ENCODE peak calls at places on chromosomes 12 and 14, in eight cellular contexts. One of them, this sample, is unnamed. For H3K36me3, the result is how much of the 10 kb centered on the place peaks cover.

GRCh38 chr12:117417004-117417403 is 55.6 kb upstream of the NOS1 start:
- DNase-seq in spleen: no peak
- DNase-seq in suprapubic skin: no peak
- DNase-seq in gastrocnemius medialis: no peak
- DNase-seq in Peyer's patch: no peak
- DNase-seq in heart left ventricle: no peak
- DNase-seq in uterus: no peak
- DNase-seq in ovary: no peak
- DNase-seq in this sample: no peak

GRCh38 chr14:24084439-24084838 is 9.7 kb upstream of the PCK2 start:
- DNase-seq in spleen: peak
- DNase-seq in suprapubic skin: no peak
- DNase-seq in gastrocnemius medialis: no peak
- DNase-seq in Peyer's patch: no peak
- DNase-seq in heart left ventricle: no peak
- DNase-seq in uterus: no peak
- DNase-seq in ovary: no peak
- DNase-seq in this sample: no peak

GRCh38 chr14:27485193-27485592 is 887.4 kb upstream of the NOVA1 start:
- DNase-seq in spleen: no peak
- DNase-seq in suprapubic skin: no peak
- DNase-seq in gastrocnemius medialis: no peak
- DNase-seq in Peyer's patch: no peak
- DNase-seq in heart left ventricle: no peak
- DNase-seq in uterus: no peak
- DNase-seq in ovary: no peak
- DNase-seq in this sample: no peak

GRCh38 chr12:80531646-80532045 is 87.6 kb downstream of the PTPRQ start:
- DNase-seq in spleen: no peak
- DNase-seq in suprapubic skin: no peak
- DNase-seq in gastrocnemius medialis: no peak
- DNase-seq in Peyer's patch: no peak
- DNase-seq in heart left ventricle: no peak
- DNase-seq in uterus: no peak
- DNase-seq in ovary: no peak
- DNase-seq in this sample: no peak

GRCh38 chr14:56482306-56482705 is 97.3 kb upstream of the TMEM260 start:
- DNase-seq in spleen: no peak
- DNase-seq in suprapubic skin: no peak
- DNase-seq in gastrocnemius medialis: no peak
- DNase-seq in Peyer's patch: no peak
- DNase-seq in heart left ventricle: no peak
- DNase-seq in uterus: no peak
- DNase-seq in ovary: no peak
- DNase-seq in this sample: peak

GRCh38 chr12:131869871-131870418 is 24.5 kb upstream of the ULK1 start:
- DNase-seq in spleen: no peak
- DNase-seq in suprapubic skin: no peak
- DNase-seq in gastrocnemius medialis: no peak
- DNase-seq in Peyer's patch: no peak
- DNase-seq in heart left ventricle: no peak
- DNase-seq in uterus: no peak
- DNase-seq in ovary: no peak
- DNase-seq in this sample: no peak

GRCh38 chr12:97277030-97277429 is 185.6 kb upstream of the RMST start:
- DNase-seq in spleen: no peak
- DNase-seq in suprapubic skin: no peak
- DNase-seq in gastrocnemius medialis: no peak
- DNase-seq in Peyer's patch: no peak
- DNase-seq in heart left ventricle: no peak
- DNase-seq in uterus: no peak
- DNase-seq in ovary: no peak
- DNase-seq in this sample: no peak

GRCh38 chr14:56351861-56352260 is 227.7 kb upstream of the TMEM260 start:
- DNase-seq in spleen: no peak
- DNase-seq in suprapubic skin: no peak
- DNase-seq in gastrocnemius medialis: no peak
- DNase-seq in Peyer's patch: no peak
- DNase-seq in heart left ventricle: no peak
- DNase-seq in uterus: no peak
- DNase-seq in ovary: no peak
- DNase-seq in this sample: no peak

GRCh38 chr14:93759781-93760307 is 28.4 kb downstream of the PRIMA1 start:
- DNase-seq in spleen: no peak
- DNase-seq in suprapubic skin: no peak
- DNase-seq in gastrocnemius medialis: peak
- DNase-seq in Peyer's patch: no peak
- DNase-seq in heart left ventricle: peak
- DNase-seq in uterus: peak
- DNase-seq in ovary: peak
- DNase-seq in this sample: no peak

GRCh38 chr12:53194973-53195372 is 12.1 kb downstream of the ITGB7 start:
- DNase-seq in spleen: no peak
- DNase-seq in suprapubic skin: no peak
- DNase-seq in gastrocnemius medialis: no peak
- DNase-seq in Peyer's patch: no peak
- DNase-seq in heart left ventricle: no peak
- DNase-seq in uterus: no peak
- DNase-seq in ovary: no peak
- DNase-seq in this sample: no peak

GRCh38 chr12:18261273-18261672 is at the start of gene PIK3C2G:
- DNase-seq in spleen: no peak
- DNase-seq in suprapubic skin: no peak
- DNase-seq in gastrocnemius medialis: no peak
- DNase-seq in Peyer's patch: no peak
- DNase-seq in heart left ventricle: no peak
- DNase-seq in uterus: no peak
- DNase-seq in ovary: no peak
- DNase-seq in this sample: no peak

GRCh38 chr14:104404922-104405321 is 174.6 kb upstream of the C14orf180 start:
- DNase-seq in spleen: no peak
- DNase-seq in suprapubic skin: peak
- DNase-seq in gastrocnemius medialis: no peak
- DNase-seq in Peyer's patch: no peak
- DNase-seq in heart left ventricle: no peak
- DNase-seq in uterus: no peak
- DNase-seq in ovary: no peak
- DNase-seq in this sample: no peak

GRCh38 chr12:8065991-8066594 is at the start of gene C3AR1:
- DNase-seq in spleen: no peak
- DNase-seq in suprapubic skin: no peak
- DNase-seq in gastrocnemius medialis: no peak
- DNase-seq in Peyer's patch: no peak
- DNase-seq in heart left ventricle: no peak
- DNase-seq in uterus: no peak
- DNase-seq in ovary: no peak
- DNase-seq in this sample: no peak

GRCh38 chr14:75881986-75882385 is 99.8 kb downstream of the TGFB3 start:
- DNase-seq in spleen: no peak
- DNase-seq in suprapubic skin: no peak
- DNase-seq in gastrocnemius medialis: no peak
- DNase-seq in Peyer's patch: no peak
- DNase-seq in heart left ventricle: no peak
- DNase-seq in uterus: no peak
- DNase-seq in ovary: no peak
- DNase-seq in this sample: no peak

GRCh38 chr12:119008691-119009221 is 27.4 kb downstream of the SRRM4 start:
- DNase-seq in spleen: no peak
- DNase-seq in suprapubic skin: no peak
- DNase-seq in gastrocnemius medialis: no peak
- DNase-seq in Peyer's patch: no peak
- DNase-seq in heart left ventricle: no peak
- DNase-seq in uterus: no peak
- DNase-seq in ovary: no peak
- DNase-seq in this sample: no peak

GRCh38 chr12:116818341-116818856 is 62.8 kb downstream of the HRK start:
- DNase-seq in spleen: peak
- DNase-seq in suprapubic skin: no peak
- DNase-seq in gastrocnemius medialis: no peak
- DNase-seq in Peyer's patch: no peak
- DNase-seq in heart left ventricle: peak
- DNase-seq in uterus: peak
- DNase-seq in ovary: peak
- DNase-seq in this sample: peak

GRCh38 chr12:50933459-50934124 is 18.8 kb upstream of the HIGD1C start:
- DNase-seq in spleen: no peak
- DNase-seq in suprapubic skin: no peak
- DNase-seq in gastrocnemius medialis: no peak
- DNase-seq in Peyer's patch: no peak
- DNase-seq in heart left ventricle: no peak
- DNase-seq in uterus: no peak
- DNase-seq in ovary: no peak
- DNase-seq in this sample: no peak

GRCh38 chr12:67484788-67485480 is 163.6 kb upstream of the DYRK2 start:
- DNase-seq in spleen: no peak
- DNase-seq in suprapubic skin: no peak
- DNase-seq in gastrocnemius medialis: no peak
- DNase-seq in Peyer's patch: no peak
- DNase-seq in heart left ventricle: no peak
- DNase-seq in uterus: no peak
- DNase-seq in ovary: no peak
- DNase-seq in this sample: no peak

DNA sequence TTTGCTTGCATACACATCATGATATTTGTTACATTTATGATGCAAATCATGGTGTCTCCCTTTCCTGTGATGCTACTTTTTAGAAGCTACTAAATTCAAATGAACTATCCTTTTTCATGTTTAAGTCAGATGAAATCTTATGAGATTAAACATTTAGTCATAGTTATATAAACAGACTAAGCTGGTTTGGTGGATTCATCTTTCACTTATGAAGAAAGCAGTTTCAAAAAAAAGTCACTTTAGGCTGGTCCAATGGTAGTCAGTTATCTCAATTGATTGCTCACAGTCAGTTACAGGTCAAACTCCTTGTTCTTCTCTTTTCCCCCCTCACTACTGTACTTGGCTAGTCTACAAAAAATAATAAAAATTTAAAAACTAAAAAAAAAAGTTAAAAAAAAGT is 19.7 kb downstream of the SYCP3 start:
- DNase-seq in spleen: no peak
- DNase-seq in suprapubic skin: no peak
- DNase-seq in gastrocnemius medialis: no peak
- DNase-seq in Peyer's patch: no peak
- DNase-seq in heart left ventricle: no peak
- DNase-seq in uterus: no peak
- DNase-seq in ovary: no peak
- DNase-seq in this sample: no peak
- H3K36me3 ChIP-seq in spleen: under half
- H3K36me3 ChIP-seq in suprapubic skin: under half
- H3K36me3 ChIP-seq in gastrocnemius medialis: under half
- H3K36me3 ChIP-seq in Peyer's patch: under half
- H3K36me3 ChIP-seq in heart left ventricle: under half
- H3K36me3 ChIP-seq in uterus: under half
- H3K36me3 ChIP-seq in ovary: under half
- H3K36me3 ChIP-seq in this sample: under half

GRCh38 chr12:47789712-47790489 is 16.9 kb downstream of the SLC48A1 start:
- DNase-seq in spleen: no peak
- DNase-seq in suprapubic skin: no peak
- DNase-seq in gastrocnemius medialis: no peak
- DNase-seq in Peyer's patch: no peak
- DNase-seq in heart left ventricle: no peak
- DNase-seq in uterus: no peak
- DNase-seq in ovary: no peak
- DNase-seq in this sample: no peak
- TF ChIP-seq POLR2A in spleen: no peak
- TF ChIP-seq POLR2A in suprapubic skin: no peak
- TF ChIP-seq POLR2A in gastrocnemius medialis: no peak
- TF ChIP-seq POLR2A in Peyer's patch: no peak
- TF ChIP-seq POLR2A in heart left ventricle: no peak
- TF ChIP-seq POLR2A in uterus: no peak
- TF ChIP-seq POLR2A in ovary: no peak
- TF ChIP-seq POLR2A in this sample: no peak

GRCh38 chr14:21093769-21094681 is 4.4 kb downstream of the ZNF219 start:
- DNase-seq in spleen: no peak
- DNase-seq in suprapubic skin: no peak
- DNase-seq in gastrocnemius medialis: no peak
- DNase-seq in Peyer's patch: no peak
- DNase-seq in heart left ventricle: no peak
- DNase-seq in uterus: no peak
- DNase-seq in ovary: no peak
- DNase-seq in this sample: no peak
- TF ChIP-seq CTCF in spleen: no peak
- TF ChIP-seq CTCF in suprapubic skin: no peak
- TF ChIP-seq CTCF in gastrocnemius medialis: no peak
- TF ChIP-seq CTCF in Peyer's patch: no peak
- TF ChIP-seq CTCF in heart left ventricle: no peak
- TF ChIP-seq CTCF in uterus: no peak
- TF ChIP-seq CTCF in ovary: no peak
- TF ChIP-seq CTCF in this sample: no peak

GRCh38 chr14:91309756-91310280 is 65.3 kb upstream of the GPR68 start:
- DNase-seq in spleen: peak
- DNase-seq in suprapubic skin: no peak
- DNase-seq in gastrocnemius medialis: no peak
- DNase-seq in Peyer's patch: no peak
- DNase-seq in heart left ventricle: no peak
- DNase-seq in uterus: no peak
- DNase-seq in ovary: no peak
- DNase-seq in this sample: no peak

GRCh38 chr14:91310620-91311283 is 66.2 kb upstream of the GPR68 start:
- DNase-seq in spleen: no peak
- DNase-seq in suprapubic skin: no peak
- DNase-seq in gastrocnemius medialis: no peak
- DNase-seq in Peyer's patch: no peak
- DNase-seq in heart left ventricle: no peak
- DNase-seq in uterus: no peak
- DNase-seq in ovary: no peak
- DNase-seq in this sample: no peak

GRCh38 chr14:91313154-91313850 is 68.8 kb upstream of the GPR68 start:
- DNase-seq in spleen: peak
- DNase-seq in suprapubic skin: no peak
- DNase-seq in gastrocnemius medialis: no peak
- DNase-seq in Peyer's patch: no peak
- DNase-seq in heart left ventricle: no peak
- DNase-seq in uterus: no peak
- DNase-seq in ovary: no peak
- DNase-seq in this sample: no peak

GRCh38 chr14:91313852-91314251 is 69.3 kb upstream of the GPR68 start:
- DNase-seq in spleen: no peak
- DNase-seq in suprapubic skin: no peak
- DNase-seq in gastrocnemius medialis: no peak
- DNase-seq in Peyer's patch: no peak
- DNase-seq in heart left ventricle: no peak
- DNase-seq in uterus: no peak
- DNase-seq in ovary: no peak
- DNase-seq in this sample: no peak

GRCh38 chr14:91311284-91311662 is 66.8 kb upstream of the GPR68 start:
- DNase-seq in spleen: peak
- DNase-seq in suprapubic skin: no peak
- DNase-seq in gastrocnemius medialis: no peak
- DNase-seq in Peyer's patch: no peak
- DNase-seq in heart left ventricle: no peak
- DNase-seq in uterus: no peak
- DNase-seq in ovary: no peak
- DNase-seq in this sample: no peak
- H3K36me3 ChIP-seq in spleen: under half
- H3K36me3 ChIP-seq in suprapubic skin: under half
- H3K36me3 ChIP-seq in gastrocnemius medialis: under half
- H3K36me3 ChIP-seq in Peyer's patch: under half
- H3K36me3 ChIP-seq in heart left ventricle: under half
- H3K36me3 ChIP-seq in uterus: under half
- H3K36me3 ChIP-seq in ovary: under half
- H3K36me3 ChIP-seq in this sample: under half

GRCh38 chr12:12645485-12645884 is 33.8 kb downstream of the CREBL2 start:
- DNase-seq in spleen: no peak
- DNase-seq in suprapubic skin: no peak
- DNase-seq in gastrocnemius medialis: no peak
- DNase-seq in Peyer's patch: no peak
- DNase-seq in heart left ventricle: no peak
- DNase-seq in uterus: no peak
- DNase-seq in ovary: no peak
- DNase-seq in this sample: peak
- TF ChIP-seq POLR2A in spleen: no peak
- TF ChIP-seq POLR2A in suprapubic skin: no peak
- TF ChIP-seq POLR2A in gastrocnemius medialis: no peak
- TF ChIP-seq POLR2A in Peyer's patch: no peak
- TF ChIP-seq POLR2A in heart left ventricle: no peak
- TF ChIP-seq POLR2A in uterus: no peak
- TF ChIP-seq POLR2A in ovary: no peak
- TF ChIP-seq POLR2A in this sample: no peak